ENCODE peak calls at places on chromosomes 1 and 21, in ten cellular contexts. I is foreskin fibroblast, H is GM10248, J is transverse colon, C is cardiac muscle cell, U is BJ, G is MM.1S, K is lower lobe of right lung, W is brain microvascular endothelial cell, N is nephron progenitor cell. R is an unnamed sample.

GRCh38 chr1:56188216-56188615 is 391.1 kb downstream of the PLPP3 start:
- DNase-seq in I (no peak), H (no peak), J (no peak), C (no peak), U (no peak), G (no peak), K (no peak), W (no peak), N (no peak), R (no peak)

GRCh38 chr21:35324372-35325220 is 275.5 kb upstream of the RUNX1 start:
- DNase-seq in I (peak), H (no peak), J (peak), C (peak), U (peak), G (no peak), K (no peak), W (peak), N (no peak), R (no peak)

GRCh38 chr21:28518620-28519019 is 474.1 kb downstream of the LTN1 start:
- DNase-seq in I (no peak), H (no peak), J (no peak), C (no peak), U (no peak), G (no peak), K (no peak), W (no peak), N (no peak), R (no peak)

GRCh38 chr21:28805885-28806284 is 186.8 kb downstream of the LTN1 start:
- DNase-seq in I (peak), H (no peak), J (no peak), C (peak), U (peak), G (no peak), K (no peak), W (peak), N (no peak), R (no peak)

GRCh38 chr1:241470361-241470760 is 49.2 kb downstream of the FH start:
- DNase-seq in I (no peak), H (no peak), J (no peak), C (no peak), U (no peak), G (no peak), K (no peak), W (no peak), N (no peak), R (no peak)

GRCh38 chr21:42079939-42080787 is 9.0 kb downstream of the UMODL1 start:
- DNase-seq in I (no peak), H (no peak), J (no peak), C (peak), U (no peak), G (no peak), K (no peak), W (peak), N (no peak), R (no peak)

GRCh38 chr1:233714631-233715217 is 100.8 kb downstream of the KCNK1 start:
- DNase-seq in I (no peak), H (no peak), J (no peak), C (no peak), U (no peak), G (no peak), K (no peak), W (no peak), N (no peak), R (no peak)

GRCh38 chr1:236608930-236609726 is 4.8 kb upstream of the HEATR1 start:
- DNase-seq in I (peak), H (no peak), J (peak), C (peak), U (no peak), G (peak), K (no peak), W (peak), N (peak), R (peak)

GRCh38 chr1:56284933-56285332 is 294.4 kb downstream of the PLPP3 start:
- DNase-seq in I (no peak), H (no peak), J (no peak), C (peak), U (peak), G (no peak), K (no peak), W (peak), N (no peak), R (no peak)

GRCh38 chr1:186195377-186195931 is 179.6 kb downstream of the TPR start:
- DNase-seq in I (no peak), H (no peak), J (no peak), C (no peak), U (no peak), G (no peak), K (no peak), W (no peak), N (no peak), R (no peak)

GRCh38 chr21:42578034-42578433 is 64.4 kb downstream of the SLC37A1 start:
- DNase-seq in I (no peak), H (no peak), J (peak), C (no peak), U (no peak), G (no peak), K (peak), W (no peak), N (no peak), R (no peak)

GRCh38 chr1:218718216-218718615 is 373.1 kb downstream of the TGFB2 start:
- DNase-seq in I (peak), H (no peak), J (no peak), C (no peak), U (peak), G (no peak), K (no peak), W (no peak), N (no peak), R (no peak)

GRCh38 chr1:222769181-222769580 is 32.2 kb downstream of the FAM177B start:
- DNase-seq in I (no peak), H (no peak), J (no peak), C (no peak), U (no peak), G (no peak), K (no peak), W (no peak), N (no peak), R (no peak)
- TF ChIP-seq CTCF in I (no peak), H (no peak), J (no peak), C (no peak), U (no peak), G (peak), K (no peak), W (no peak), N (no peak), R (no peak)

DNA sequence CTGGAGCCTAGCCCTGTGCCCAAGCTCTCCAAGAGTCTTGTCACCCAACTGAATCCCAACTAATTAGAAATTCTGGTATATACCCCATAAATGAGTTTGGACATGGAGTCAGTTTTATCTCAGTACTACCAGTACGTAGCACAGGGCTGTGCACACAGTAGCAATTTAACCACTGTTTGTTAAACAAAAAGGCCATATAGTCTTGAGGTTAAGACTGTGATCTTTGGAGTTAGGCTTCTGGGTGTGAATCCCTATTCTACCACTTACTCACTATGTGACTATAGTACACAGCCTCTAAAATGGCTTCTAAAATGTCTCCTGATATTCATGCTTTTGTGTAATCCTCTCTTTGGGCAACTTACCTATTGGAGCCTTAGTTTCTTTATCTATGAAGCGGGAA is 48.2 kb downstream of the RAB3B start:
- DNase-seq in I (no peak), H (no peak), J (no peak), C (no peak), U (no peak), G (no peak), K (no peak), W (no peak), N (no peak), R (no peak)
- TF ChIP-seq CTCF in I (no peak), H (no peak), J (no peak), C (no peak), U (no peak), G (no peak), K (no peak), W (no peak), N (no peak), R (no peak)

GRCh38 chr1:46516140-46516539 is 26.5 kb downstream of the DMBX1 start:
- DNase-seq in I (no peak), H (no peak), J (no peak), C (no peak), U (no peak), G (no peak), K (peak), W (no peak), N (no peak), R (no peak)
- TF ChIP-seq CTCF in I (no peak), H (no peak), J (no peak), C (no peak), U (no peak), G (no peak), K (no peak), W (no peak), N (no peak), R (no peak)

DNA sequence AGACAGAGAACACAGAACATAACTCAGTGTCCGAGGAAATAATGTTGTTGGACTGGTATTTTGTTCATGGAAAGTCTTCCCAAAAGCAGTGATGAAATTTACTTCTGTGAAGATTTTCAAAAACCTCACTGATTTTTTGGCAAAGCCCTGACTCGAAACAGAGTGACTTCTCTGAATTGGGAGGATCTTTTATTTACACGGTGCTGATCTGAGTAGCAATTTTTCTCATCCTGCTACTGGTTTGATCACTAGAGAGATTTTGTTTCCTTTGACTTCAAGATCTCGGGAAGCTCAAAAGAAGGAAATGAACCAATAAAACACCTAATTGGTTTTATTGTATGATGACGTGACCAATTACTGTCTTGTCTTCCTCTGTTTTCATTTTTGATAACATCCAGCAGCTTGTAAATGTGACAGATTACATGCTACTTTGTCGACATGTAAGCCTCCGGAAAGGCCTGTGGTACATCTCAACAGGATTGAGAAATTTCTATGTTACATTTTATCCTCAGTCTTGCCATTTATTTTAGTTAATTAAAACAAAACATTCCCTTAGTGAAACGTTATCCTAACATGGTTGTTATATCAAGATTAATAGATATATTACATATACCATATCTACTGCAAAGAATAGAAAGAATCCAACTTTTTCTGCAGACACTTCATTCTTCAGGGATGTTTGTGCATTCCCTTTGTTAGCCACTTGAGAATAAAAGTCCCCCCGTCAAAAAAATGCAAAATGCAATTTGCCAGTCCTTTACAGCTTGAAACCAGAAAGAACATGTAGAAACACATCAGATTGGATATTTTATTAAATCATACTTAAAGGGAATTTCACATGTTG is 42.8 kb upstream of the IFI44L start:
- DNase-seq in I (no peak), H (no peak), J (no peak), C (peak), U (peak), G (no peak), K (no peak), W (no peak), N (no peak), R (no peak)
- TF ChIP-seq CTCF in I (no peak), H (no peak), J (no peak), C (no peak), U (no peak), G (no peak), K (no peak), W (no peak), N (no peak), R (no peak)